ENCODE peak calls at places on chromosomes 5 and 9, in six cellular contexts. One of them, this sample, is unnamed.

GRCh38 chr9:114430443-114430842 is 42.7 kb upstream of the AKNA start:
- DNase-seq in HL-60: no peak
- DNase-seq in left lung: no peak
- DNase-seq in body of pancreas: no peak
- DNase-seq in left ventricle myocardium inferior: no peak
- DNase-seq in fibroblast of mammary gland: no peak
- DNase-seq in this sample: no peak

GRCh38 chr9:137982132-137982666 is 104.6 kb downstream of the CACNA1B start:
- DNase-seq in HL-60: no peak
- DNase-seq in left lung: no peak
- DNase-seq in body of pancreas: no peak
- DNase-seq in left ventricle myocardium inferior: no peak
- DNase-seq in fibroblast of mammary gland: peak; percentile 8
- DNase-seq in this sample: no peak

GRCh38 chr5:151480859-151481258 is 33.5 kb downstream of the SLC36A1 start:
- DNase-seq in HL-60: no peak
- DNase-seq in left lung: no peak
- DNase-seq in body of pancreas: peak; percentile 10
- DNase-seq in left ventricle myocardium inferior: no peak
- DNase-seq in fibroblast of mammary gland: peak; percentile 81
- DNase-seq in this sample: peak; percentile 29

GRCh38 chr9:565528-565927 is 276.0 kb upstream of the DMRT1 start:
- DNase-seq in HL-60: no peak
- DNase-seq in left lung: no peak
- DNase-seq in body of pancreas: no peak
- DNase-seq in left ventricle myocardium inferior: no peak
- DNase-seq in fibroblast of mammary gland: no peak
- DNase-seq in this sample: no peak

GRCh38 chr9:89434636-89435314 is 63.1 kb downstream of the SEMA4D start:
- DNase-seq in HL-60: no peak
- DNase-seq in left lung: no peak
- DNase-seq in body of pancreas: no peak
- DNase-seq in left ventricle myocardium inferior: no peak
- DNase-seq in fibroblast of mammary gland: no peak
- DNase-seq in this sample: no peak

GRCh38 chr9:113886933-113887332 is 10.8 kb downstream of the ZNF618 start:
- DNase-seq in HL-60: no peak
- DNase-seq in left lung: no peak
- DNase-seq in body of pancreas: no peak
- DNase-seq in left ventricle myocardium inferior: no peak
- DNase-seq in fibroblast of mammary gland: no peak
- DNase-seq in this sample: peak; percentile 29

GRCh38 chr5:150021491-150022162 is 21.1 kb downstream of the HMGXB3 start:
- DNase-seq in HL-60: no peak
- DNase-seq in left lung: no peak
- DNase-seq in body of pancreas: no peak
- DNase-seq in left ventricle myocardium inferior: peak; percentile 34
- DNase-seq in fibroblast of mammary gland: peak; percentile 82
- DNase-seq in this sample: no peak

GRCh38 chr5:148290271-148291195 is 21.7 kb upstream of the SPINK7 start:
- DNase-seq in HL-60: no peak
- DNase-seq in left lung: no peak
- DNase-seq in body of pancreas: no peak
- DNase-seq in left ventricle myocardium inferior: no peak
- DNase-seq in fibroblast of mammary gland: peak; percentile 13
- DNase-seq in this sample: peak; percentile 29

GRCh38 chr5:644971-645370 is 32.8 kb downstream of the CEP72 start:
- DNase-seq in HL-60: no peak
- DNase-seq in left lung: no peak
- DNase-seq in body of pancreas: no peak
- DNase-seq in left ventricle myocardium inferior: no peak
- DNase-seq in fibroblast of mammary gland: no peak
- DNase-seq in this sample: no peak

GRCh38 chr9:70120834-70121510 is 77.3 kb downstream of the MAMDC2 start:
- DNase-seq in HL-60: no peak
- DNase-seq in left lung: peak; percentile 55
- DNase-seq in body of pancreas: peak; percentile 40
- DNase-seq in left ventricle myocardium inferior: peak; percentile 76
- DNase-seq in fibroblast of mammary gland: peak; percentile 96
- DNase-seq in this sample: peak; percentile 94

GRCh38 chr5:133222979-133223378 is 171.2 kb downstream of the HSPA4 start:
- DNase-seq in HL-60: no peak
- DNase-seq in left lung: no peak
- DNase-seq in body of pancreas: no peak
- DNase-seq in left ventricle myocardium inferior: no peak
- DNase-seq in fibroblast of mammary gland: no peak
- DNase-seq in this sample: no peak

GRCh38 chr5:126015244-126016054 is 407.8 kb upstream of the GRAMD2B start:
- DNase-seq in HL-60: no peak
- DNase-seq in left lung: no peak
- DNase-seq in body of pancreas: no peak
- DNase-seq in left ventricle myocardium inferior: no peak
- DNase-seq in fibroblast of mammary gland: peak; percentile 84
- DNase-seq in this sample: peak; percentile 78

GRCh38 chr5:55234171-55234700 is 828 bp upstream of the CCNO start:
- DNase-seq in HL-60: no peak
- DNase-seq in left lung: no peak
- DNase-seq in body of pancreas: peak; percentile 33
- DNase-seq in left ventricle myocardium inferior: peak; percentile 15
- DNase-seq in fibroblast of mammary gland: peak; percentile 31
- DNase-seq in this sample: peak; percentile 37

GRCh38 chr5:150574818-150575537 is 65.5 kb upstream of the SYNPO start:
- DNase-seq in HL-60: no peak
- DNase-seq in left lung: peak; percentile 23
- DNase-seq in body of pancreas: no peak
- DNase-seq in left ventricle myocardium inferior: no peak
- DNase-seq in fibroblast of mammary gland: no peak
- DNase-seq in this sample: peak; percentile 23

GRCh38 chr5:18380729-18381362 is 746.6 kb downstream of the TAF11L14 start:
- DNase-seq in HL-60: no peak
- DNase-seq in left lung: no peak
- DNase-seq in body of pancreas: no peak
- DNase-seq in left ventricle myocardium inferior: no peak
- DNase-seq in fibroblast of mammary gland: no peak
- DNase-seq in this sample: no peak

GRCh38 chr9:137607141-137607857 is 1.8 kb downstream of the ARRDC1 start:
- DNase-seq in HL-60: peak; percentile 52
- DNase-seq in left lung: no peak
- DNase-seq in body of pancreas: no peak
- DNase-seq in left ventricle myocardium inferior: no peak
- DNase-seq in fibroblast of mammary gland: no peak
- DNase-seq in this sample: no peak

GRCh38 chr5:172828911-172829431 is 5.1 kb upstream of the ERGIC1 start:
- DNase-seq in HL-60: no peak
- DNase-seq in left lung: no peak
- DNase-seq in body of pancreas: no peak
- DNase-seq in left ventricle myocardium inferior: no peak
- DNase-seq in fibroblast of mammary gland: peak; percentile 89
- DNase-seq in this sample: no peak

GRCh38 chr5:112372543-112372942 is 46.5 kb downstream of the EPB41L4A start:
- DNase-seq in HL-60: no peak
- DNase-seq in left lung: no peak
- DNase-seq in body of pancreas: no peak
- DNase-seq in left ventricle myocardium inferior: no peak
- DNase-seq in fibroblast of mammary gland: no peak
- DNase-seq in this sample: no peak

GRCh38 chr9:133534346-133535284 is at the start of gene ADAMTSL2:
- DNase-seq in HL-60: no peak
- DNase-seq in left lung: peak; percentile 47
- DNase-seq in body of pancreas: peak; percentile 57
- DNase-seq in left ventricle myocardium inferior: peak; percentile 84
- DNase-seq in fibroblast of mammary gland: peak; percentile 50
- DNase-seq in this sample: peak; percentile 45

GRCh38 chr9:94623253-94623652 is 16.1 kb downstream of the FBP1 start:
- DNase-seq in HL-60: peak; percentile 76
- DNase-seq in left lung: no peak
- DNase-seq in body of pancreas: peak; percentile 69
- DNase-seq in left ventricle myocardium inferior: no peak
- DNase-seq in fibroblast of mammary gland: no peak
- DNase-seq in this sample: no peak

GRCh38 chr5:140466981-140467742 is 65.5 kb downstream of the ANKHD1 start:
- DNase-seq in HL-60: no peak
- DNase-seq in left lung: no peak
- DNase-seq in body of pancreas: no peak
- DNase-seq in left ventricle myocardium inferior: no peak
- DNase-seq in fibroblast of mammary gland: no peak
- DNase-seq in this sample: no peak

GRCh38 chr5:133514456-133514855 is 97.9 kb downstream of the FSTL4 start:
- DNase-seq in HL-60: no peak
- DNase-seq in left lung: no peak
- DNase-seq in body of pancreas: no peak
- DNase-seq in left ventricle myocardium inferior: no peak
- DNase-seq in fibroblast of mammary gland: no peak
- DNase-seq in this sample: no peak

GRCh38 chr9:118059520-118060278 is 355.5 kb downstream of the TLR4 start:
- DNase-seq in HL-60: no peak
- DNase-seq in left lung: no peak
- DNase-seq in body of pancreas: no peak
- DNase-seq in left ventricle myocardium inferior: no peak
- DNase-seq in fibroblast of mammary gland: peak; percentile 15
- DNase-seq in this sample: peak; percentile 11

GRCh38 chr9:73149371-73150067 is 2.1 kb upstream of the ANXA1 start:
- DNase-seq in HL-60: no peak
- DNase-seq in left lung: no peak
- DNase-seq in body of pancreas: no peak
- DNase-seq in left ventricle myocardium inferior: no peak
- DNase-seq in fibroblast of mammary gland: peak; percentile 89
- DNase-seq in this sample: peak; percentile 86

GRCh38 chr5:102583663-102584062 is 84.9 kb upstream of the SLCO6A1 start:
- DNase-seq in HL-60: no peak
- DNase-seq in left lung: no peak
- DNase-seq in body of pancreas: no peak
- DNase-seq in left ventricle myocardium inferior: no peak
- DNase-seq in fibroblast of mammary gland: peak; percentile 42
- DNase-seq in this sample: peak; percentile 56

GRCh38 chr9:15135167-15135792 is 171.7 kb downstream of the TTC39B start:
- DNase-seq in HL-60: peak; percentile 14
- DNase-seq in left lung: no peak
- DNase-seq in body of pancreas: peak; percentile 68
- DNase-seq in left ventricle myocardium inferior: no peak
- DNase-seq in fibroblast of mammary gland: peak; percentile 84
- DNase-seq in this sample: peak; percentile 78

GRCh38 chr5:22852807-22853670 is at the start of gene CDH12:
- DNase-seq in HL-60: peak; percentile 11
- DNase-seq in left lung: no peak
- DNase-seq in body of pancreas: peak; percentile 2
- DNase-seq in left ventricle myocardium inferior: no peak
- DNase-seq in fibroblast of mammary gland: no peak
- DNase-seq in this sample: no peak
- H3K4me3 ChIP-seq in HL-60: no peak within 1 kb of the TSS
- H3K4me3 ChIP-seq in left lung: no peak within 1 kb of the TSS
- H3K4me3 ChIP-seq in body of pancreas: no peak within 1 kb of the TSS
- H3K4me3 ChIP-seq in left ventricle myocardium inferior: peak within 1 kb of the TSS; percentile 53
- H3K4me3 ChIP-seq in fibroblast of mammary gland: no peak within 1 kb of the TSS
- H3K4me3 ChIP-seq in this sample: no peak within 1 kb of the TSS

GRCh38 chr5:116272281-116272941 is 187.6 kb downstream of the COMMD10 start:
- DNase-seq in HL-60: no peak
- DNase-seq in left lung: no peak
- DNase-seq in body of pancreas: no peak
- DNase-seq in left ventricle myocardium inferior: no peak
- DNase-seq in fibroblast of mammary gland: peak; percentile 85
- DNase-seq in this sample: peak; percentile 77
- TF ChIP-seq CTCF in HL-60: no peak
- TF ChIP-seq CTCF in left lung: no peak
- TF ChIP-seq CTCF in body of pancreas: no peak
- TF ChIP-seq CTCF in left ventricle myocardium inferior: no peak
- TF ChIP-seq CTCF in fibroblast of mammary gland: peak; percentile 39
- TF ChIP-seq CTCF in this sample: peak; percentile 37

DNA sequence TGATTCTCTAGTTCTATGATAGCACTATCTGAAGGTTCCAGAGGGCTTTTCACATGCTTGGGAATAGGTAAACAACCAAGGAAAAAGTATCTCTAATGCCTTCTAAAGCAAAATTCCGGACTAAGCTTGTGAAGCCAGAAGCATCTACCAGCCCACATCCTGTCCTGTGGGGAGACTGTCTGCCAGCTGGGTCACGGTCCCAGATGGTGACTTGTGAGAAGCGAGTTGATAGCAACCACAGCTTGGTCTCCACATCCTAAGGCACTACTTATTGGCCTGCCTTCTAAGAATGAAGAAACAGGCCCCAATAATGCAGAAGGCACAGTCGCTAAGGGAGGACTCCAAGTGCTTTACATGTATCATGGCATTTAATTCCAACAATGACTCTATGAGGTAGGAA is 184.1 kb upstream of the ADRA1B start:
- DNase-seq in HL-60: peak; percentile 7
- DNase-seq in left lung: no peak
- DNase-seq in body of pancreas: no peak
- DNase-seq in left ventricle myocardium inferior: no peak
- DNase-seq in fibroblast of mammary gland: no peak
- DNase-seq in this sample: no peak
- H3K4me3 ChIP-seq in HL-60: no peak overlapping the region
- H3K4me3 ChIP-seq in left lung: no peak overlapping the region
- H3K4me3 ChIP-seq in body of pancreas: no peak overlapping the region
- H3K4me3 ChIP-seq in left ventricle myocardium inferior: no peak overlapping the region
- H3K4me3 ChIP-seq in fibroblast of mammary gland: no peak overlapping the region
- H3K4me3 ChIP-seq in this sample: no peak overlapping the region

GRCh38 chr9:35712762-35713400 is 19.1 kb downstream of the TLN1 start:
- DNase-seq in HL-60: no peak
- DNase-seq in left lung: no peak
- DNase-seq in body of pancreas: no peak
- DNase-seq in left ventricle myocardium inferior: no peak
- DNase-seq in fibroblast of mammary gland: no peak
- DNase-seq in this sample: no peak

GRCh38 chr9:35711501-35712428 is 20.2 kb downstream of the TLN1 start:
- DNase-seq in HL-60: no peak
- DNase-seq in left lung: no peak
- DNase-seq in body of pancreas: no peak
- DNase-seq in left ventricle myocardium inferior: no peak
- DNase-seq in fibroblast of mammary gland: no peak
- DNase-seq in this sample: no peak

GRCh38 chr9:35714579-35715252 is 17.3 kb downstream of the TLN1 start:
- DNase-seq in HL-60: no peak
- DNase-seq in left lung: no peak
- DNase-seq in body of pancreas: no peak
- DNase-seq in left ventricle myocardium inferior: no peak
- DNase-seq in fibroblast of mammary gland: no peak
- DNase-seq in this sample: no peak

GRCh38 chr9:35714123-35714522 is 17.9 kb downstream of the TLN1 start:
- DNase-seq in HL-60: no peak
- DNase-seq in left lung: no peak
- DNase-seq in body of pancreas: no peak
- DNase-seq in left ventricle myocardium inferior: no peak
- DNase-seq in fibroblast of mammary gland: no peak
- DNase-seq in this sample: no peak

DNA sequence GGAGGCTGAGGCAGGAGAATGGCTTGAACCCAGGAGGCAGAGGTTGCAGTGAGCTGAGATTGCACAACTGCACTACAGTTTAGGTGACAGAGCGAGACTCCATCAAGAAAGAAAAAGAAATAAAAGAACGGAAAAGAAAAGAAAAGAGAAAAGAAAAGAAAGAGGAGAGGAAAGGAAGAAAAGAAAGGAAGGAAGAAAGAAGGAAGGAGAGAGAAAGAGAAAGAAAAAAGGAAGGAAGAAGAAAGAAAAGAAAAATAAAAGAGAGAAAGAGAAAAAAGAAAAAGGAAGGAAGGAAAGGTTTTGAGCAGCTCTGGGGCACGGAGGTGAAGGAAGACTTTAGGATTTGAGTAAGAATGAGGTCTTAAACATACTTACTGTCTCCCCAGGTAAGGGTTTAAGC is 18.4 kb downstream of the TLN1 start:
- DNase-seq in HL-60: no peak
- DNase-seq in left lung: no peak
- DNase-seq in body of pancreas: no peak
- DNase-seq in left ventricle myocardium inferior: no peak
- DNase-seq in fibroblast of mammary gland: no peak
- DNase-seq in this sample: no peak
- TF ChIP-seq CTCF in HL-60: no peak
- TF ChIP-seq CTCF in left lung: no peak
- TF ChIP-seq CTCF in body of pancreas: no peak
- TF ChIP-seq CTCF in left ventricle myocardium inferior: no peak
- TF ChIP-seq CTCF in fibroblast of mammary gland: no peak
- TF ChIP-seq CTCF in this sample: no peak